ENCODE peak calls at places on chromosomes 13 and 19, in four cellular contexts. K is endodermal cell; A is naive thymus-derived CD4-positive, alpha-beta T cell; R is transverse colon. N is an unnamed sample. For H3K9me3, the result is how much of the 10 kb centered on the place peaks cover.

GRCh38 chr19:18223860-18224524 is 2.2 kb downstream of the PDE4C start:
- DNase-seq in K (peak), A (no peak), R (peak), N (no peak)

GRCh38 chr13:112741835-112742570 is 52.2 kb downstream of the ATP11A start:
- DNase-seq in A (no peak), K (no peak), R (no peak), N (no peak)

GRCh38 chr19:18894254-18895037 is 1.5 kb downstream of the CERS1 start:
- DNase-seq in A (no peak), R (no peak), K (no peak), N (no peak)

GRCh38 chr19:46404884-46405658 is 8.3 kb downstream of the CCDC8 start:
- DNase-seq in K (peak), R (no peak), A (no peak), N (no peak)

GRCh38 chr19:4577020-4577782 is 17.7 kb upstream of the SEMA6B start:
- DNase-seq in A (no peak), R (no peak), K (peak), N (no peak)

GRCh38 chr13:111383591-111384440 is 63.4 kb downstream of the TEX29 start:
- DNase-seq in R (no peak), K (peak), A (peak), N (no peak)

GRCh38 chr19:28878862-28879566 is 333.9 kb downstream of the UQCRFS1 start:
- DNase-seq in R (peak), K (peak), A (peak), N (peak)

GRCh38 chr19:13053761-13054604 is 48.7 kb downstream of the LYL1 start:
- DNase-seq in K (peak), R (peak), A (no peak), N (no peak)

GRCh38 chr19:41321600-41322270 is 11.8 kb downstream of the CCDC97 start:
- DNase-seq in K (peak), A (no peak), R (peak), N (no peak)

GRCh38 chr13:99590519-99591011 is 89.3 kb downstream of the TM9SF2 start:
- DNase-seq in R (no peak), K (no peak), A (no peak), N (no peak)

GRCh38 chr13:53873558-53873957 is 844.9 kb downstream of the OLFM4 start:
- DNase-seq in A (no peak), R (no peak), K (peak), N (no peak)

GRCh38 chr13:41315466-41316047 is 4.5 kb downstream of the NAA16 start:
- DNase-seq in K (no peak), A (no peak), R (no peak), N (no peak)

GRCh38 chr13:59352600-59352999 is 811.1 kb downstream of the DIAPH3 start:
- DNase-seq in A (no peak), K (no peak), R (no peak), N (no peak)

GRCh38 chr13:49976314-49977258 is 20.3 kb upstream of the TRIM13 start:
- DNase-seq in A (peak), K (peak), R (peak), N (peak)

GRCh38 chr13:33645591-33646554 is 172.1 kb upstream of the RFC3 start:
- DNase-seq in K (no peak), R (no peak), A (no peak), N (no peak)

GRCh38 chr19:24046550-24046949 is 40.4 kb upstream of the ZNF254 start:
- DNase-seq in R (no peak), K (no peak), A (no peak), N (no peak)

GRCh38 chr13:94352057-94352456 is 127.4 kb downstream of the DCT start:
- DNase-seq in A (no peak), K (no peak), R (no peak), N (no peak)

GRCh38 chr13:24168980-24169379 is 8.5 kb downstream of the SPATA13 start:
- DNase-seq in A (no peak), K (peak), R (no peak), N (no peak)

GRCh38 chr13:30396434-30397075 is 25.7 kb upstream of the UBE2L5 start:
- DNase-seq in R (no peak), A (no peak), K (no peak), N (no peak)

GRCh38 chr19:55440411-55441105 is 2.5 kb downstream of the SHISA7 start:
- DNase-seq in R (no peak), A (no peak), K (peak), N (no peak)

GRCh38 chr19:47497821-47498520 is 14.0 kb upstream of the KPTN start:
- DNase-seq in R (no peak), K (no peak), A (no peak), N (no peak)

GRCh38 chr13:33606692-33607091 is 211.3 kb upstream of the RFC3 start:
- DNase-seq in R (no peak), A (no peak), K (peak), N (no peak)

GRCh38 chr13:29436291-29436690 is 159.2 kb downstream of the SLC7A1 start:
- DNase-seq in K (no peak), R (no peak), A (no peak), N (no peak)

GRCh38 chr13:101127741-101128353 is 288.5 kb downstream of the NALCN start:
- DNase-seq in A (peak), K (no peak), R (no peak), N (no peak)

DNA sequence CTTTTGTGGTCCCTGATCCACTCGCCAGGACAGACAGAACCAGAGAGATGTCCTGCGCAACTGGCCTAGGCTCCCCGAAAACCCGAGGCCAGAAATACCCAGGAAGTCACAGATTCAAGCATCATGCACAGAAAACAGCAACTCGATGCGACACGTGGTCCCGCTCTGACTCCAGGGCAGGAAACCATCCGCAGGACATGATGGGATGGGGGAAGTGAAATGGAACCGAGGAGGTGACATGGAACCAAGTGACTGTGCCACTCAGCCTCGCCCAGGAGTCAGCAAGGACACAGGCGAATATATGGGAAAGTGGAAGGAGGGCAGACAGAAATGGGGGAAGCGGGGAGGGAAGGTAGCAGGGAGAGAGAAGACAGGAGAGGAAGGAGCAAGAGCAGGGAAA is 1.1 kb downstream of the ZSCAN18 start:
- DNase-seq in A (no peak), R (no peak), K (no peak), N (no peak)
- H3K9me3 ChIP-seq in A (under half), R (under half), K (half or more), N (under half)

GRCh38 chr19:52451241-52451640 is 2.1 kb upstream of the ZNF578 start:
- DNase-seq in R (no peak), A (no peak), K (no peak), N (no peak)
- H3K9me3 ChIP-seq in R (under half), A (under half), K (half or more), N (under half)

GRCh38 chr19:20471441-20471840 is 94.1 kb downstream of the ZNF737 start:
- DNase-seq in K (no peak), R (no peak), A (no peak), N (no peak)

GRCh38 chr19:20472854-20473253 is 92.7 kb downstream of the ZNF737 start:
- DNase-seq in R (no peak), K (no peak), A (no peak), N (no peak)

GRCh38 chr19:20470345-20471119 is 95.0 kb downstream of the ZNF737 start:
- DNase-seq in A (no peak), R (no peak), K (no peak), N (no peak)
- H3K9me3 ChIP-seq in A (under half), R (under half), K (under half), N (under half)

DNA sequence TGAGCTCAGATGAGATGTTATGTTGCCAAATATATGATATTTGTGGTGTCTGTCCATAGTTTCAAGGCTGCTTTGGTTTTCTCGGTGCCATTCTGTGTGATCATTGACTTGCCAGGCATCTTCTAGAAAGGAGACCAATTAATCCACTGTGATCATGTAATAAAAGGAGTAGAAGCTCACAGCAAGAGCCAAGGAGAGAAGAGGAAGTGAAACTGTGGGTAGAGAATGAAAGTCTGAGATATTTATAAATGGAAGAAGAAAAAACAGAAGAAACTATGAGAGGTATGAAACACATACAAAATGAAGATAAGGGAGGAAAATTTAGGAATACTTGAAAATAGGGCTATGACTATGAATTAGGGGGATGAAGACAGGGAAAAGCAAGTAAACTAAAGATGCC is 11.1 kb upstream of the ZNF613 start:
- DNase-seq in R (no peak), A (no peak), K (no peak), N (no peak)
- H3K9me3 ChIP-seq in R (half or more), A (under half), K (half or more), N (under half)

DNA sequence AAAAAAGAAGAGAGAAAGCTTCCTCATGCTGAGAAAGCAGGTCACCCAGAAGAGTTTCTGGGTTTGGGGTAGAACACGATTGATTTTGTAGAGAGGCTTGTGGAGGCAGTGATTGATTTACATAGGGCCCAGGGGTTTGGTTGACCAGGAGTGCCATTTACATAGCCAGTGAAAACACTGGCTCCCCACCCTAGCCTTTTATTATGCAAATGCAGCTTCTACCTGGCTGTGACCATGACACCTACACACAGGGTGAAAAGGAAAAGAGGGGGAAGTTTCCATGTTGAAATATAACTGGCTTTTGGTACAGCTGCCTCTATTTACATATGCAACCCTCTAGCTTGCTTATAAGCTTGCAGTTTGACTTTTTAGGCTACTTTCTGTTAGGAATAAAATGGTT is 62.0 kb downstream of the ZNF100 start:
- DNase-seq in R (no peak), A (no peak), K (no peak), N (no peak)
- H3K9me3 ChIP-seq in R (under half), A (under half), K (under half), N (under half)

DNA sequence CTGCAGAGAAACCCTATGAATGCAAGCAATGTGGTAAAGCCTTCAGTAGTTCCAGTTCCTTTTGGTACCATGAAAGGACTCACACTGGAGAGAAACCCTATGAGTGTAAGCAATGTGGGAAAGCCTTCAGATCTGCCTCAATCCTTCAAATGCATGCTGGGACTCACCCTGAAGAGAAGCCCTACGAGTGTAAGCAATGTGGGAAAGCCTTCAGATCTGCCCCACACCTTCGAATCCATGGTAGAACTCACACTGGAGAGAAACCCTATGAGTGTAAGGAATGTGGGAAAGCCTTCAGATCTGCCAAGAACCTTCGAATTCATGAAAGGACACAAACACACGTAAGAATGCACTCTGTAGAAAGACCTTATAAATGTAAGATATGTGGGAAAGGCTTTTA is 14.7 kb downstream of the ZNF763 start:
- DNase-seq in K (no peak), A (no peak), R (no peak), N (no peak)
- H3K9me3 ChIP-seq in K (half or more), A (under half), R (half or more), N (under half)

GRCh38 chr19:57992841-57993240 is 9.8 kb downstream of the ZNF606 start:
- DNase-seq in K (no peak), A (no peak), R (no peak), N (no peak)
- H3K9me3 ChIP-seq in K (half or more), A (under half), R (half or more), N (under half)

DNA sequence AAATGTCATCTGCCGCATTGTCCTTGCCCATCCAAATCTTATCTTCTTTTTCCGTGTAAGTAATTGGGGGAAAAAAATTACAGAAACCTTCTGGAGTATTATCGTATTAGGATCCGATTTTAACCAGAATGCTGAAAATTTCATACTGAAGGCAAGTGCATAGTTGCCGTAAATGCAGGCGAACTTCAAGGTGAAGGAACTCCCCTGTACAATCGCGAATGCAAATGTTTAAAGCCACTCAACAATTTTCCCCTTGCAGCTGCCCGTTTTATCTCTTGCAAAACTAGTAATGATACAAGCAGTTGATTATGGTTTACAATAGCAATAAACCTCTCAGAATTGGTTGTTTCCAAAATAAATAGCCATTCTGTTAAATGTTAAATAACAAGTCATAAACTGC is 105.6 kb downstream of the DNAJC15 start:
- DNase-seq in R (no peak), K (no peak), A (no peak), N (no peak)
- H3K9me3 ChIP-seq in R (under half), K (under half), A (under half), N (under half)

N was measured in T-helper 17 cell.